ENCODE peak calls at places on chromosome 1, in five cellular contexts. One of them, this sample, is unnamed.

GRCh38 chr1:71357708-71358107 is 276.9 kb upstream of the ZRANB2 start:
- DNase-seq in RCC 7860: no peak
- DNase-seq in AG10803: no peak
- DNase-seq in stimulated activated CD8-positive, alpha-beta memory T cell treated with anti-CD3 and anti-CD28 coated beads, Interleukin-12 subunit alpha, Interleukin-12 subunit beta, amount 100 ng/mL, for 4 hours: no peak
- DNase-seq in posterior cingulate gyrus: no peak
- DNase-seq in this sample: peak

GRCh38 chr1:77010937-77011336 is 143.7 kb downstream of the ST6GALNAC5 start:
- DNase-seq in RCC 7860: no peak
- DNase-seq in AG10803: no peak
- DNase-seq in posterior cingulate gyrus: no peak
- DNase-seq in stimulated activated CD8-positive, alpha-beta memory T cell treated with anti-CD3 and anti-CD28 coated beads, Interleukin-12 subunit alpha, Interleukin-12 subunit beta, amount 100 ng/mL, for 4 hours: no peak
- DNase-seq in this sample: no peak

GRCh38 chr1:172662464-172663109 is 3.7 kb downstream of the FASLG start:
- DNase-seq in RCC 7860: peak
- DNase-seq in stimulated activated CD8-positive, alpha-beta memory T cell treated with anti-CD3 and anti-CD28 coated beads, Interleukin-12 subunit alpha, Interleukin-12 subunit beta, amount 100 ng/mL, for 4 hours: peak
- DNase-seq in AG10803: peak
- DNase-seq in posterior cingulate gyrus: no peak
- DNase-seq in this sample: peak

GRCh38 chr1:38003261-38004250 is 1.8 kb downstream of the FHL3 start:
- DNase-seq in posterior cingulate gyrus: no peak
- DNase-seq in AG10803: peak
- DNase-seq in RCC 7860: no peak
- DNase-seq in stimulated activated CD8-positive, alpha-beta memory T cell treated with anti-CD3 and anti-CD28 coated beads, Interleukin-12 subunit alpha, Interleukin-12 subunit beta, amount 100 ng/mL, for 4 hours: no peak
- DNase-seq in this sample: no peak

GRCh38 chr1:156246762-156247459 is 945 bp downstream of the PAQR6 start:
- DNase-seq in stimulated activated CD8-positive, alpha-beta memory T cell treated with anti-CD3 and anti-CD28 coated beads, Interleukin-12 subunit alpha, Interleukin-12 subunit beta, amount 100 ng/mL, for 4 hours: no peak
- DNase-seq in AG10803: no peak
- DNase-seq in RCC 7860: no peak
- DNase-seq in posterior cingulate gyrus: no peak
- DNase-seq in this sample: no peak

GRCh38 chr1:2781627-2782026 is 19.9 kb downstream of the TTC34 start:
- DNase-seq in stimulated activated CD8-positive, alpha-beta memory T cell treated with anti-CD3 and anti-CD28 coated beads, Interleukin-12 subunit alpha, Interleukin-12 subunit beta, amount 100 ng/mL, for 4 hours: no peak
- DNase-seq in AG10803: no peak
- DNase-seq in RCC 7860: no peak
- DNase-seq in posterior cingulate gyrus: no peak
- DNase-seq in this sample: no peak

GRCh38 chr1:180842890-180843289 is 69.8 kb upstream of the KIAA1614 start:
- DNase-seq in AG10803: no peak
- DNase-seq in stimulated activated CD8-positive, alpha-beta memory T cell treated with anti-CD3 and anti-CD28 coated beads, Interleukin-12 subunit alpha, Interleukin-12 subunit beta, amount 100 ng/mL, for 4 hours: no peak
- DNase-seq in posterior cingulate gyrus: no peak
- DNase-seq in RCC 7860: no peak
- DNase-seq in this sample: no peak

GRCh38 chr1:176826265-176826664 is 338.2 kb downstream of the ASTN1 start:
- DNase-seq in RCC 7860: no peak
- DNase-seq in posterior cingulate gyrus: no peak
- DNase-seq in stimulated activated CD8-positive, alpha-beta memory T cell treated with anti-CD3 and anti-CD28 coated beads, Interleukin-12 subunit alpha, Interleukin-12 subunit beta, amount 100 ng/mL, for 4 hours: no peak
- DNase-seq in AG10803: peak
- DNase-seq in this sample: no peak

GRCh38 chr1:100896481-100896982 is 642 bp downstream of the SLC30A7 start:
- DNase-seq in posterior cingulate gyrus: no peak
- DNase-seq in stimulated activated CD8-positive, alpha-beta memory T cell treated with anti-CD3 and anti-CD28 coated beads, Interleukin-12 subunit alpha, Interleukin-12 subunit beta, amount 100 ng/mL, for 4 hours: peak
- DNase-seq in RCC 7860: peak
- DNase-seq in AG10803: peak
- DNase-seq in this sample: peak

GRCh38 chr1:3522564-3523270 is 68.3 kb downstream of the ARHGEF16 start:
- DNase-seq in stimulated activated CD8-positive, alpha-beta memory T cell treated with anti-CD3 and anti-CD28 coated beads, Interleukin-12 subunit alpha, Interleukin-12 subunit beta, amount 100 ng/mL, for 4 hours: no peak
- DNase-seq in AG10803: peak
- DNase-seq in posterior cingulate gyrus: no peak
- DNase-seq in RCC 7860: no peak
- DNase-seq in this sample: no peak

GRCh38 chr1:109501644-109502367 is 7.7 kb downstream of the AMIGO1 start:
- DNase-seq in AG10803: no peak
- DNase-seq in posterior cingulate gyrus: no peak
- DNase-seq in stimulated activated CD8-positive, alpha-beta memory T cell treated with anti-CD3 and anti-CD28 coated beads, Interleukin-12 subunit alpha, Interleukin-12 subunit beta, amount 100 ng/mL, for 4 hours: no peak
- DNase-seq in RCC 7860: no peak
- DNase-seq in this sample: no peak

GRCh38 chr1:7576946-7577657 is 194.0 kb upstream of the VAMP3 start:
- DNase-seq in AG10803: peak
- DNase-seq in RCC 7860: no peak
- DNase-seq in posterior cingulate gyrus: no peak
- DNase-seq in stimulated activated CD8-positive, alpha-beta memory T cell treated with anti-CD3 and anti-CD28 coated beads, Interleukin-12 subunit alpha, Interleukin-12 subunit beta, amount 100 ng/mL, for 4 hours: no peak
- DNase-seq in this sample: no peak

GRCh38 chr1:212638419-212639151 is 30.0 kb downstream of the ATF3 start:
- DNase-seq in stimulated activated CD8-positive, alpha-beta memory T cell treated with anti-CD3 and anti-CD28 coated beads, Interleukin-12 subunit alpha, Interleukin-12 subunit beta, amount 100 ng/mL, for 4 hours: no peak
- DNase-seq in posterior cingulate gyrus: no peak
- DNase-seq in AG10803: peak
- DNase-seq in RCC 7860: no peak
- DNase-seq in this sample: no peak